ENCODE peak calls at places on chromosomes 13 and 19, in seven cellular contexts. One of them, this sample, is unnamed.

GRCh38 chr19:35118268-35119026 is 2.8 kb downstream of the FXYD3 start:
- DNase-seq in neuronal stem cell: no peak
- DNase-seq in H9: no peak
- DNase-seq in mesenchymal stem cell: no peak
- DNase-seq in mesendoderm: no peak
- DNase-seq in H1: no peak
- DNase-seq in trophoblast cell: peak; percentile 26
- DNase-seq in this sample: no peak

GRCh38 chr13:25046274-25046984 is 49.5 kb upstream of the PABPC3 start:
- DNase-seq in neuronal stem cell: no peak
- DNase-seq in H9: peak; percentile 53
- DNase-seq in mesenchymal stem cell: peak; percentile 3
- DNase-seq in mesendoderm: peak; percentile 60
- DNase-seq in H1: no peak
- DNase-seq in trophoblast cell: no peak
- DNase-seq in this sample: no peak

GRCh38 chr13:29449726-29450125 is 145.8 kb downstream of the SLC7A1 start:
- DNase-seq in neuronal stem cell: no peak
- DNase-seq in H9: no peak
- DNase-seq in mesenchymal stem cell: no peak
- DNase-seq in mesendoderm: no peak
- DNase-seq in H1: no peak
- DNase-seq in trophoblast cell: no peak
- DNase-seq in this sample: no peak

GRCh38 chr19:49347835-49348234 is 12.6 kb downstream of the CD37 start:
- DNase-seq in neuronal stem cell: no peak
- DNase-seq in H9: peak; percentile 76
- DNase-seq in mesenchymal stem cell: peak; percentile 65
- DNase-seq in mesendoderm: peak; percentile 96
- DNase-seq in H1: no peak
- DNase-seq in trophoblast cell: peak; percentile 62
- DNase-seq in this sample: peak; percentile 82

GRCh38 chr13:27001705-27002104 is 169.9 kb downstream of the USP12 start:
- DNase-seq in neuronal stem cell: no peak
- DNase-seq in H9: no peak
- DNase-seq in mesenchymal stem cell: no peak
- DNase-seq in mesendoderm: no peak
- DNase-seq in H1: no peak
- DNase-seq in trophoblast cell: no peak
- DNase-seq in this sample: no peak

GRCh38 chr19:12828494-12828893 is 5.9 kb downstream of the RTBDN start:
- DNase-seq in neuronal stem cell: no peak
- DNase-seq in H9: peak; percentile 89
- DNase-seq in mesenchymal stem cell: no peak
- DNase-seq in mesendoderm: peak; percentile 63
- DNase-seq in H1: no peak
- DNase-seq in trophoblast cell: no peak
- DNase-seq in this sample: no peak

GRCh38 chr13:48500652-48501197 is 32.2 kb downstream of the RCBTB2 start:
- DNase-seq in neuronal stem cell: no peak
- DNase-seq in H9: no peak
- DNase-seq in mesenchymal stem cell: peak; percentile 87
- DNase-seq in mesendoderm: no peak
- DNase-seq in H1: no peak
- DNase-seq in trophoblast cell: peak; percentile 85
- DNase-seq in this sample: peak; percentile 96

GRCh38 chr19:34995551-34995950 is 4.6 kb upstream of the GRAMD1A start:
- DNase-seq in neuronal stem cell: no peak
- DNase-seq in H9: no peak
- DNase-seq in mesenchymal stem cell: no peak
- DNase-seq in mesendoderm: no peak
- DNase-seq in H1: no peak
- DNase-seq in trophoblast cell: no peak
- DNase-seq in this sample: no peak

GRCh38 chr13:39699274-39699673 is 43.8 kb downstream of the COG6 start:
- DNase-seq in neuronal stem cell: no peak
- DNase-seq in H9: no peak
- DNase-seq in mesenchymal stem cell: no peak
- DNase-seq in mesendoderm: no peak
- DNase-seq in H1: no peak
- DNase-seq in trophoblast cell: no peak
- DNase-seq in this sample: no peak

GRCh38 chr19:18417250-18418033 is 1.8 kb upstream of the SSBP4 start:
- DNase-seq in neuronal stem cell: peak; percentile 67
- DNase-seq in H9: peak; percentile 85
- DNase-seq in mesenchymal stem cell: peak; percentile 93
- DNase-seq in mesendoderm: peak; percentile 94
- DNase-seq in H1: no peak
- DNase-seq in trophoblast cell: peak; percentile 75
- DNase-seq in this sample: peak; percentile 73

GRCh38 chr19:2357279-2358206 is 2.5 kb upstream of the TMPRSS9 start:
- DNase-seq in neuronal stem cell: no peak
- DNase-seq in H9: no peak
- DNase-seq in mesenchymal stem cell: no peak
- DNase-seq in mesendoderm: no peak
- DNase-seq in H1: no peak
- DNase-seq in trophoblast cell: no peak
- DNase-seq in this sample: no peak
- H3K4ac ChIP-seq in neuronal stem cell: no peak overlapping the region
- H3K4ac ChIP-seq in H9: no peak overlapping the region
- H3K4ac ChIP-seq in mesenchymal stem cell: no peak overlapping the region
- H3K4ac ChIP-seq in mesendoderm: no peak overlapping the region
- H3K4ac ChIP-seq in H1: no peak overlapping the region
- H3K4ac ChIP-seq in trophoblast cell: no peak overlapping the region
- H3K4ac ChIP-seq in this sample: no peak overlapping the region

GRCh38 chr19:51098366-51099069 is 9.7 kb downstream of the CTU1 start:
- DNase-seq in neuronal stem cell: no peak
- DNase-seq in H9: no peak
- DNase-seq in mesenchymal stem cell: no peak
- DNase-seq in mesendoderm: no peak
- DNase-seq in H1: no peak
- DNase-seq in trophoblast cell: no peak
- DNase-seq in this sample: no peak

GRCh38 chr19:51103811-51104470 is 4.3 kb downstream of the CTU1 start:
- DNase-seq in neuronal stem cell: no peak
- DNase-seq in H9: no peak
- DNase-seq in mesenchymal stem cell: no peak
- DNase-seq in mesendoderm: no peak
- DNase-seq in H1: no peak
- DNase-seq in trophoblast cell: no peak
- DNase-seq in this sample: no peak

GRCh38 chr19:51102991-51103390 is 5.2 kb downstream of the CTU1 start:
- DNase-seq in neuronal stem cell: no peak
- DNase-seq in H9: no peak
- DNase-seq in mesenchymal stem cell: no peak
- DNase-seq in mesendoderm: no peak
- DNase-seq in H1: no peak
- DNase-seq in trophoblast cell: no peak
- DNase-seq in this sample: no peak

GRCh38 chr19:51099070-51099382 is 9.2 kb downstream of the CTU1 start:
- DNase-seq in neuronal stem cell: no peak
- DNase-seq in H9: no peak
- DNase-seq in mesenchymal stem cell: no peak
- DNase-seq in mesendoderm: no peak
- DNase-seq in H1: no peak
- DNase-seq in trophoblast cell: no peak
- DNase-seq in this sample: no peak

GRCh38 chr19:51101171-51101865 is 6.9 kb downstream of the CTU1 start:
- DNase-seq in neuronal stem cell: no peak
- DNase-seq in H9: no peak
- DNase-seq in mesenchymal stem cell: peak; percentile 40
- DNase-seq in mesendoderm: no peak
- DNase-seq in H1: no peak
- DNase-seq in trophoblast cell: no peak
- DNase-seq in this sample: no peak
- H3K4ac ChIP-seq in neuronal stem cell: no peak overlapping the region
- H3K4ac ChIP-seq in H9: no peak overlapping the region
- H3K4ac ChIP-seq in mesenchymal stem cell: no peak overlapping the region
- H3K4ac ChIP-seq in mesendoderm: no peak overlapping the region
- H3K4ac ChIP-seq in H1: no peak overlapping the region
- H3K4ac ChIP-seq in trophoblast cell: no peak overlapping the region
- H3K4ac ChIP-seq in this sample: no peak overlapping the region

GRCh38 chr19:56837892-56838679 is 2.4 kb downstream of the PEG3 start:
- DNase-seq in neuronal stem cell: peak; percentile 75
- DNase-seq in H9: no peak
- DNase-seq in mesenchymal stem cell: no peak
- DNase-seq in mesendoderm: peak; percentile 88
- DNase-seq in H1: no peak
- DNase-seq in trophoblast cell: peak; percentile 89
- DNase-seq in this sample: no peak

GRCh38 chr19:56838930-56839664 is 1.4 kb downstream of the PEG3 start:
- DNase-seq in neuronal stem cell: peak; percentile 96
- DNase-seq in H9: no peak
- DNase-seq in mesenchymal stem cell: no peak
- DNase-seq in mesendoderm: peak; percentile 99
- DNase-seq in H1: no peak
- DNase-seq in trophoblast cell: peak; percentile 95
- DNase-seq in this sample: no peak

GRCh38 chr19:56839665-56840451 is 668 bp downstream of the PEG3 start:
- DNase-seq in neuronal stem cell: peak; percentile 92
- DNase-seq in H9: no peak
- DNase-seq in mesenchymal stem cell: no peak
- DNase-seq in mesendoderm: peak; percentile 99
- DNase-seq in H1: no peak
- DNase-seq in trophoblast cell: peak; percentile 93
- DNase-seq in this sample: no peak

GRCh38 chr19:56837492-56837891 is 3.0 kb downstream of the PEG3 start:
- DNase-seq in neuronal stem cell: no peak
- DNase-seq in H9: no peak
- DNase-seq in mesenchymal stem cell: no peak
- DNase-seq in mesendoderm: peak; percentile 84
- DNase-seq in H1: no peak
- DNase-seq in trophoblast cell: peak; percentile 73
- DNase-seq in this sample: no peak

GRCh38 chr19:56838680-56838929 is 1.9 kb downstream of the PEG3 start:
- DNase-seq in neuronal stem cell: no peak
- DNase-seq in H9: no peak
- DNase-seq in mesenchymal stem cell: no peak
- DNase-seq in mesendoderm: no peak
- DNase-seq in H1: no peak
- DNase-seq in trophoblast cell: no peak
- DNase-seq in this sample: no peak
- H3K4ac ChIP-seq in neuronal stem cell: no peak overlapping the region
- H3K4ac ChIP-seq in H9: no peak overlapping the region
- H3K4ac ChIP-seq in mesenchymal stem cell: no peak overlapping the region
- H3K4ac ChIP-seq in mesendoderm: no peak overlapping the region
- H3K4ac ChIP-seq in H1: no peak overlapping the region
- H3K4ac ChIP-seq in trophoblast cell: no peak overlapping the region
- H3K4ac ChIP-seq in this sample: no peak overlapping the region

DNA sequence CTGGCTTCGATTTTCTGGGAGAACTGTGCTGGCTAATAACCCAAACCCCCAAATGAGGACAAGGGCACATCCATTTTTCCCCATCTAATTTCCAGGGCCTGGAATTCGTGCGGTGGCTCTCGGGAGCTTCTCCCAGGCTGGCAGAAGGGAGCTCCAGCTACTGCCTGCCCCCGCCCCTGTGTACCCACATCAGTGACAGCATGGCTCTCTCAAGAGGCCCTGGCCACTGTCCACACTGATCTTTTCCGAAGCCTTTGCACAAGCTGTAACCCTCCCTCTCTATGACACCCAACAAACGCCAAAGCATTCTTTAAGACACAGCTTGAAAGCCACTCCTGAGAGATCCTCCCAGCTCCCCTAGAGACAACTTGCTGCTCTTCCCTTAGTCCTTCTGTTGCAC is 73.1 kb downstream of the ZIC5 start:
- DNase-seq in neuronal stem cell: no peak
- DNase-seq in H9: no peak
- DNase-seq in mesenchymal stem cell: no peak
- DNase-seq in mesendoderm: no peak
- DNase-seq in H1: no peak
- DNase-seq in trophoblast cell: no peak
- DNase-seq in this sample: no peak
- H3K4ac ChIP-seq in neuronal stem cell: no peak overlapping the region
- H3K4ac ChIP-seq in H9: no peak overlapping the region
- H3K4ac ChIP-seq in mesenchymal stem cell: no peak overlapping the region
- H3K4ac ChIP-seq in mesendoderm: no peak overlapping the region
- H3K4ac ChIP-seq in H1: peak overlapping the region; percentile 14
- H3K4ac ChIP-seq in trophoblast cell: no peak overlapping the region
- H3K4ac ChIP-seq in this sample: no peak overlapping the region

GRCh38 chr19:50413531-50413930 is 5.2 kb upstream of the SPIB start:
- DNase-seq in neuronal stem cell: no peak
- DNase-seq in H9: no peak
- DNase-seq in mesenchymal stem cell: no peak
- DNase-seq in mesendoderm: no peak
- DNase-seq in H1: no peak
- DNase-seq in trophoblast cell: no peak
- DNase-seq in this sample: no peak
- H3K4ac ChIP-seq in neuronal stem cell: no peak overlapping the region
- H3K4ac ChIP-seq in H9: no peak overlapping the region
- H3K4ac ChIP-seq in mesenchymal stem cell: no peak overlapping the region
- H3K4ac ChIP-seq in mesendoderm: no peak overlapping the region
- H3K4ac ChIP-seq in H1: no peak overlapping the region
- H3K4ac ChIP-seq in trophoblast cell: no peak overlapping the region
- H3K4ac ChIP-seq in this sample: no peak overlapping the region

GRCh38 chr19:55433292-55433691 is 9.8 kb downstream of the SHISA7 start:
- DNase-seq in neuronal stem cell: no peak
- DNase-seq in H9: no peak
- DNase-seq in mesenchymal stem cell: no peak
- DNase-seq in mesendoderm: no peak
- DNase-seq in H1: no peak
- DNase-seq in trophoblast cell: no peak
- DNase-seq in this sample: no peak

GRCh38 chr19:55435020-55435419 is 8.1 kb downstream of the SHISA7 start:
- DNase-seq in neuronal stem cell: no peak
- DNase-seq in H9: no peak
- DNase-seq in mesenchymal stem cell: no peak
- DNase-seq in mesendoderm: no peak
- DNase-seq in H1: no peak
- DNase-seq in trophoblast cell: no peak
- DNase-seq in this sample: no peak

GRCh38 chr19:55434356-55434755 is 8.7 kb downstream of the SHISA7 start:
- DNase-seq in neuronal stem cell: no peak
- DNase-seq in H9: no peak
- DNase-seq in mesenchymal stem cell: no peak
- DNase-seq in mesendoderm: no peak
- DNase-seq in H1: no peak
- DNase-seq in trophoblast cell: no peak
- DNase-seq in this sample: no peak

GRCh38 chr19:55432355-55432959 is 10.6 kb downstream of the SHISA7 start:
- DNase-seq in neuronal stem cell: no peak
- DNase-seq in H9: no peak
- DNase-seq in mesenchymal stem cell: no peak
- DNase-seq in mesendoderm: no peak
- DNase-seq in H1: no peak
- DNase-seq in trophoblast cell: peak; percentile 57
- DNase-seq in this sample: no peak

GRCh38 chr19:55431183-55431582 is 11.9 kb downstream of the SHISA7 start:
- DNase-seq in neuronal stem cell: no peak
- DNase-seq in H9: no peak
- DNase-seq in mesenchymal stem cell: no peak
- DNase-seq in mesendoderm: no peak
- DNase-seq in H1: no peak
- DNase-seq in trophoblast cell: no peak
- DNase-seq in this sample: no peak
- H3K4ac ChIP-seq in neuronal stem cell: no peak overlapping the region
- H3K4ac ChIP-seq in H9: no peak overlapping the region
- H3K4ac ChIP-seq in mesenchymal stem cell: no peak overlapping the region
- H3K4ac ChIP-seq in mesendoderm: no peak overlapping the region
- H3K4ac ChIP-seq in H1: no peak overlapping the region
- H3K4ac ChIP-seq in trophoblast cell: no peak overlapping the region
- H3K4ac ChIP-seq in this sample: no peak overlapping the region

GRCh38 chr13:96904232-96904631 is 90.0 kb downstream of the OXGR1 start:
- DNase-seq in neuronal stem cell: no peak
- DNase-seq in H9: no peak
- DNase-seq in mesenchymal stem cell: no peak
- DNase-seq in mesendoderm: no peak
- DNase-seq in H1: no peak
- DNase-seq in trophoblast cell: no peak
- DNase-seq in this sample: no peak
- H3K4ac ChIP-seq in neuronal stem cell: no peak overlapping the region
- H3K4ac ChIP-seq in H9: no peak overlapping the region
- H3K4ac ChIP-seq in mesenchymal stem cell: no peak overlapping the region
- H3K4ac ChIP-seq in mesendoderm: no peak overlapping the region
- H3K4ac ChIP-seq in H1: no peak overlapping the region
- H3K4ac ChIP-seq in trophoblast cell: no peak overlapping the region
- H3K4ac ChIP-seq in this sample: no peak overlapping the region